ENCODE peak calls at places on chromosome 3, in six cellular contexts. Q is AG10803; B is EL; I is stimulated activated CD8-positive, alpha-beta memory T cell treated with anti-CD3 and anti-CD28 coated beads, Interleukin-4, amount 100 ng/mL, for 4 hours; Y is stimulated activated CD4-positive, alpha-beta T cell treated with anti-CD3 and anti-CD28 coated beads, Interleukin-12 subunit alpha, Interleukin-12 subunit beta, amount 100 ng/mL, for 48 hours; R is PC-9. C is an unnamed sample.

GRCh38 chr3:51953445-51953844 is 1.7 kb upstream of the GPR62 start:
- DNase-seq in Q (peak), B (peak), I (no peak), Y (no peak), R (peak), C (no peak)

GRCh38 chr3:71486831-71487230 is 96.7 kb downstream of the FOXP1 start:
- DNase-seq in Q (no peak), B (no peak), I (no peak), Y (no peak), R (no peak), C (no peak)

GRCh38 chr3:71690222-71690821 is 34.9 kb downstream of the EIF4E3 start:
- DNase-seq in Q (peak), B (peak), I (no peak), Y (no peak), R (no peak), C (no peak)

GRCh38 chr3:100637197-100637631 is 27.8 kb downstream of the ADGRG7 start:
- DNase-seq in Q (no peak), B (peak), I (no peak), Y (no peak), R (peak), C (no peak)

GRCh38 chr3:51942603-51943450 is 664 bp downstream of the PARP3 start:
- DNase-seq in Q (peak), B (peak), I (peak), Y (peak), R (peak), C (peak)

GRCh38 chr3:64575211-64575844 is 112.5 kb downstream of the ADAMTS9 start:
- DNase-seq in Q (peak), B (peak), I (no peak), Y (no peak), R (no peak), C (peak)

GRCh38 chr3:126373146-126373613 is 16.0 kb upstream of the KLF15 start:
- DNase-seq in Q (no peak), B (no peak), I (no peak), Y (no peak), R (no peak), C (no peak)

GRCh38 chr3:41044526-41044925 is 154.8 kb upstream of the CTNNB1 start:
- DNase-seq in Q (no peak), B (no peak), I (no peak), Y (no peak), R (no peak), C (no peak)

GRCh38 chr3:136883967-136884720 is 22.1 kb downstream of the NCK1 start:
- DNase-seq in Q (no peak), B (no peak), I (no peak), Y (no peak), R (no peak), C (no peak)

GRCh38 chr3:43957553-43957952 is 266.8 kb downstream of the ABHD5 start:
- DNase-seq in Q (no peak), B (no peak), I (no peak), Y (no peak), R (no peak), C (no peak)

GRCh38 chr3:106013971-106014370 is 145.2 kb upstream of the CBLB start:
- DNase-seq in Q (peak), B (peak), I (no peak), Y (no peak), R (no peak), C (no peak)

GRCh38 chr3:100009285-100010086 is 104.8 kb downstream of the FILIP1L start:
- DNase-seq in Q (no peak), B (no peak), I (no peak), Y (no peak), R (no peak), C (no peak)

GRCh38 chr3:101721650-101721917 is 2.8 kb upstream of the CEP97 start:
- DNase-seq in Q (no peak), B (no peak), I (no peak), Y (no peak), R (no peak), C (no peak)

GRCh38 chr3:8560608-8561007 is 59.0 kb downstream of the LMCD1 start:
- DNase-seq in Q (peak), B (peak), I (no peak), Y (no peak), R (no peak), C (no peak)

GRCh38 chr3:57691411-57692133 is 1.3 kb downstream of the DENND6A start:
- DNase-seq in Q (no peak), B (no peak), I (no peak), Y (no peak), R (no peak), C (no peak)

GRCh38 chr3:58000306-58000705 is 7.9 kb upstream of the FLNB start:
- DNase-seq in Q (no peak), B (no peak), I (no peak), Y (no peak), R (no peak), C (no peak)

C was measured in HCT116.